ENCODE peak calls at places on chromosomes 5 and 9, in nine cellular contexts. V, X, J, Y, S, U, G, K and D are unnamed samples.
A peak's percentile ranks its signal among the peaks of the same experiment; 100 is the strongest.

GRCh38 chr5:558871-559503 is 34.7 kb upstream of the SLC9A3 start:
- DNase-seq in J (no peak), S (no peak), X (no peak), V (no peak), U (no peak), K (no peak), G (no peak), Y (no peak), D (no peak)

GRCh38 chr5:164475339-164475977 is 970.0 kb downstream of the MAT2B start:
- DNase-seq in U (peak; percentile 5), Y (no peak), K (no peak), J (no peak), G (no peak), X (peak; percentile 21), V (no peak), S (no peak), D (peak; percentile 35)

GRCh38 chr5:111676496-111676895 is 80.5 kb downstream of the NREP start:
- DNase-seq in J (no peak), S (no peak), U (peak; percentile 79), K (no peak), Y (no peak), X (no peak), V (no peak), G (no peak), D (no peak)

GRCh38 chr5:148734518-148734917 is 80.2 kb upstream of the HTR4 start:
- DNase-seq in V (no peak), J (no peak), K (no peak), Y (no peak), X (peak; percentile 3), G (no peak), S (no peak), U (no peak), D (no peak)

GRCh38 chr9:107214915-107215314 is 68.2 kb upstream of the RAD23B start:
- DNase-seq in Y (no peak), J (no peak), U (peak; percentile 74), K (no peak), G (no peak), X (no peak), V (no peak), S (no peak), D (no peak)

GRCh38 chr5:115986358-115986757 is 24.1 kb downstream of the LVRN start:
- DNase-seq in Y (no peak), V (no peak), X (no peak), U (peak; percentile 81), G (no peak), K (no peak), S (no peak), J (no peak), D (no peak)

GRCh38 chr9:100366121-100366520 is 13.4 kb upstream of the TEX10 start:
- DNase-seq in U (no peak), K (no peak), S (no peak), J (no peak), X (no peak), V (no peak), G (no peak), Y (no peak), D (no peak)

GRCh38 chr5:63831381-63831780 is 130.9 kb downstream of the HTR1A start:
- DNase-seq in X (no peak), K (no peak), U (no peak), G (no peak), J (no peak), S (no peak), V (no peak), Y (no peak), D (no peak)

GRCh38 chr5:116308391-116308790 is 223.6 kb downstream of the COMMD10 start:
- DNase-seq in X (no peak), U (no peak), S (no peak), J (no peak), K (no peak), V (no peak), Y (no peak), G (no peak), D (no peak)

GRCh38 chr9:129748249-129748648 is 4.6 kb downstream of the PTGES start:
- DNase-seq in Y (no peak), U (no peak), K (no peak), X (no peak), V (no peak), J (no peak), G (no peak), S (no peak), D (no peak)

GRCh38 chr5:159781626-159782157 is 134.6 kb upstream of the ADRA1B start:
- DNase-seq in V (no peak), J (no peak), G (no peak), X (no peak), Y (no peak), S (no peak), U (no peak), K (no peak), D (no peak)

GRCh38 chr9:132351404-132352050 is 3.3 kb downstream of the SETX start:
- DNase-seq in U (peak; percentile 35), V (no peak), Y (no peak), G (no peak), X (no peak), K (no peak), J (no peak), S (no peak), D (no peak)

GRCh38 chr5:172837640-172838039 is 3.6 kb downstream of the ERGIC1 start:
- DNase-seq in G (peak; percentile 27), X (no peak), Y (no peak), S (no peak), K (peak; percentile 69), V (no peak), J (no peak), U (no peak), D (no peak)